ENCODE peak calls at places on chromosome 3, in five cellular contexts. One of them, this sample, is unnamed.

GRCh38 chr3:100737334-100737733 is 28.0 kb downstream of the TFG start:
- DNase-seq in left ventricle myocardium inferior: no peak
- DNase-seq in foreskin fibroblast: no peak
- DNase-seq in CD8-positive, alpha-beta T cell: no peak
- DNase-seq in ovary: no peak
- DNase-seq in this sample: no peak

GRCh38 chr3:159989973-159990846 is 1.6 kb downstream of the IL12A start:
- DNase-seq in left ventricle myocardium inferior: no peak
- DNase-seq in foreskin fibroblast: no peak
- DNase-seq in CD8-positive, alpha-beta T cell: no peak
- DNase-seq in ovary: no peak
- DNase-seq in this sample: no peak

GRCh38 chr3:25142609-25143355 is 285.3 kb upstream of the RARB start:
- DNase-seq in left ventricle myocardium inferior: no peak
- DNase-seq in foreskin fibroblast: no peak
- DNase-seq in CD8-positive, alpha-beta T cell: no peak
- DNase-seq in ovary: no peak
- DNase-seq in this sample: no peak

GRCh38 chr3:159830523-159831151 is 158.0 kb upstream of the IL12A start:
- DNase-seq in left ventricle myocardium inferior: no peak
- DNase-seq in foreskin fibroblast: peak; percentile 51
- DNase-seq in CD8-positive, alpha-beta T cell: no peak
- DNase-seq in ovary: no peak
- DNase-seq in this sample: no peak

GRCh38 chr3:7204848-7205156 is 343.9 kb downstream of the GRM7 start:
- DNase-seq in left ventricle myocardium inferior: no peak
- DNase-seq in foreskin fibroblast: no peak
- DNase-seq in CD8-positive, alpha-beta T cell: no peak
- DNase-seq in ovary: no peak
- DNase-seq in this sample: no peak

GRCh38 chr3:152159328-152159727 is 109.4 kb upstream of the MBNL1 start:
- DNase-seq in left ventricle myocardium inferior: no peak
- DNase-seq in foreskin fibroblast: peak; percentile 79
- DNase-seq in CD8-positive, alpha-beta T cell: no peak
- DNase-seq in ovary: no peak
- DNase-seq in this sample: no peak

GRCh38 chr3:13500133-13500885 is 20.2 kb downstream of the HDAC11 start:
- DNase-seq in left ventricle myocardium inferior: no peak
- DNase-seq in foreskin fibroblast: no peak
- DNase-seq in CD8-positive, alpha-beta T cell: no peak
- DNase-seq in ovary: no peak
- DNase-seq in this sample: no peak

GRCh38 chr3:44984335-44984734 is 8.3 kb downstream of the EXOSC7 start:
- DNase-seq in left ventricle myocardium inferior: no peak
- DNase-seq in foreskin fibroblast: no peak
- DNase-seq in CD8-positive, alpha-beta T cell: no peak
- DNase-seq in ovary: no peak
- DNase-seq in this sample: no peak

GRCh38 chr3:32381922-32382321 is 9.7 kb upstream of the CMTM7 start:
- DNase-seq in left ventricle myocardium inferior: no peak
- DNase-seq in foreskin fibroblast: no peak
- DNase-seq in CD8-positive, alpha-beta T cell: no peak
- DNase-seq in ovary: no peak
- DNase-seq in this sample: no peak

GRCh38 chr3:197222816-197223419 is 75.5 kb downstream of the DLG1 start:
- DNase-seq in left ventricle myocardium inferior: no peak
- DNase-seq in foreskin fibroblast: no peak
- DNase-seq in CD8-positive, alpha-beta T cell: no peak
- DNase-seq in ovary: no peak
- DNase-seq in this sample: no peak

GRCh38 chr3:54772707-54773106 is 155.2 kb downstream of the LRTM1 start:
- DNase-seq in left ventricle myocardium inferior: no peak
- DNase-seq in foreskin fibroblast: no peak
- DNase-seq in CD8-positive, alpha-beta T cell: no peak
- DNase-seq in ovary: no peak
- DNase-seq in this sample: no peak

GRCh38 chr3:196486263-196486662 is 17.3 kb downstream of the RNF168 start:
- DNase-seq in left ventricle myocardium inferior: no peak
- DNase-seq in foreskin fibroblast: no peak
- DNase-seq in CD8-positive, alpha-beta T cell: no peak
- DNase-seq in ovary: no peak
- DNase-seq in this sample: no peak

GRCh38 chr3:178257491-178257890 is 278.7 kb upstream of the KCNMB2 start:
- DNase-seq in left ventricle myocardium inferior: no peak
- DNase-seq in foreskin fibroblast: no peak
- DNase-seq in CD8-positive, alpha-beta T cell: no peak
- DNase-seq in ovary: no peak
- DNase-seq in this sample: no peak

GRCh38 chr3:170909129-170909903 is 879 bp upstream of the EIF5A2 start:
- DNase-seq in left ventricle myocardium inferior: no peak
- DNase-seq in foreskin fibroblast: peak; percentile 89
- DNase-seq in CD8-positive, alpha-beta T cell: no peak
- DNase-seq in ovary: peak; percentile 25
- DNase-seq in this sample: no peak

GRCh38 chr3:135513106-135514063 is 452.1 kb upstream of the PPP2R3A start:
- DNase-seq in left ventricle myocardium inferior: no peak
- DNase-seq in foreskin fibroblast: peak; percentile 81
- DNase-seq in CD8-positive, alpha-beta T cell: no peak
- DNase-seq in ovary: no peak
- DNase-seq in this sample: no peak

GRCh38 chr3:49785565-49786356 is 581 bp downstream of the IP6K1 start:
- DNase-seq in left ventricle myocardium inferior: no peak
- DNase-seq in foreskin fibroblast: no peak
- DNase-seq in CD8-positive, alpha-beta T cell: no peak
- DNase-seq in ovary: no peak
- DNase-seq in this sample: no peak

GRCh38 chr3:173025941-173026340 is 115.1 kb downstream of the SPATA16 start:
- DNase-seq in left ventricle myocardium inferior: no peak
- DNase-seq in foreskin fibroblast: no peak
- DNase-seq in CD8-positive, alpha-beta T cell: no peak
- DNase-seq in ovary: no peak
- DNase-seq in this sample: no peak

GRCh38 chr3:15495461-15496340 is 25.8 kb downstream of the COLQ start:
- DNase-seq in left ventricle myocardium inferior: no peak
- DNase-seq in foreskin fibroblast: no peak
- DNase-seq in CD8-positive, alpha-beta T cell: no peak
- DNase-seq in ovary: no peak
- DNase-seq in this sample: no peak

GRCh38 chr3:56593455-56594158 is 36.6 kb downstream of the CCDC66 start:
- DNase-seq in left ventricle myocardium inferior: no peak
- DNase-seq in foreskin fibroblast: no peak
- DNase-seq in CD8-positive, alpha-beta T cell: peak; percentile 37
- DNase-seq in ovary: no peak
- DNase-seq in this sample: no peak

GRCh38 chr3:65078748-65079147 is 390.9 kb upstream of the ADAMTS9 start:
- DNase-seq in left ventricle myocardium inferior: no peak
- DNase-seq in foreskin fibroblast: no peak
- DNase-seq in CD8-positive, alpha-beta T cell: no peak
- DNase-seq in ovary: no peak
- DNase-seq in this sample: no peak

GRCh38 chr3:16916840-16917239 is 32.1 kb downstream of the PLCL2 start:
- DNase-seq in left ventricle myocardium inferior: no peak
- DNase-seq in foreskin fibroblast: no peak
- DNase-seq in CD8-positive, alpha-beta T cell: no peak
- DNase-seq in ovary: no peak
- DNase-seq in this sample: no peak

GRCh38 chr3:68139897-68140296 is 485.5 kb upstream of the SUCLG2 start:
- DNase-seq in left ventricle myocardium inferior: no peak
- DNase-seq in foreskin fibroblast: no peak
- DNase-seq in CD8-positive, alpha-beta T cell: no peak
- DNase-seq in ovary: no peak
- DNase-seq in this sample: no peak

GRCh38 chr3:185473290-185473815 is 25.5 kb downstream of the TMEM41A start:
- DNase-seq in left ventricle myocardium inferior: no peak
- DNase-seq in foreskin fibroblast: no peak
- DNase-seq in CD8-positive, alpha-beta T cell: no peak
- DNase-seq in ovary: no peak
- DNase-seq in this sample: no peak

GRCh38 chr3:10155123-10155472 is 9.6 kb upstream of the IRAK2 start:
- DNase-seq in left ventricle myocardium inferior: no peak
- DNase-seq in foreskin fibroblast: no peak
- DNase-seq in CD8-positive, alpha-beta T cell: no peak
- DNase-seq in ovary: no peak
- DNase-seq in this sample: no peak

GRCh38 chr3:42066516-42067181 is 24.5 kb upstream of the TRAK1 start:
- DNase-seq in left ventricle myocardium inferior: no peak
- DNase-seq in foreskin fibroblast: no peak
- DNase-seq in CD8-positive, alpha-beta T cell: no peak
- DNase-seq in ovary: no peak
- DNase-seq in this sample: no peak

GRCh38 chr3:196320110-196320509 is 2.1 kb upstream of the DYNLT2B start:
- DNase-seq in left ventricle myocardium inferior: no peak
- DNase-seq in foreskin fibroblast: no peak
- DNase-seq in CD8-positive, alpha-beta T cell: no peak
- DNase-seq in ovary: no peak
- DNase-seq in this sample: no peak

GRCh38 chr3:177948716-177949422 is 587.4 kb upstream of the KCNMB2 start:
- DNase-seq in left ventricle myocardium inferior: no peak
- DNase-seq in foreskin fibroblast: no peak
- DNase-seq in CD8-positive, alpha-beta T cell: no peak
- DNase-seq in ovary: no peak
- DNase-seq in this sample: no peak

GRCh38 chr3:123800352-123800682 is 83.8 kb downstream of the MYLK start:
- DNase-seq in left ventricle myocardium inferior: no peak
- DNase-seq in foreskin fibroblast: no peak
- DNase-seq in CD8-positive, alpha-beta T cell: no peak
- DNase-seq in ovary: no peak
- DNase-seq in this sample: no peak

GRCh38 chr3:96449341-96449740 is 365.1 kb upstream of the EPHA6 start:
- DNase-seq in left ventricle myocardium inferior: no peak
- DNase-seq in foreskin fibroblast: no peak
- DNase-seq in CD8-positive, alpha-beta T cell: no peak
- DNase-seq in ovary: no peak
- DNase-seq in this sample: no peak

GRCh38 chr3:15276028-15276717 is 56.2 kb downstream of the SH3BP5 start:
- DNase-seq in left ventricle myocardium inferior: no peak
- DNase-seq in foreskin fibroblast: no peak
- DNase-seq in CD8-positive, alpha-beta T cell: no peak
- DNase-seq in ovary: no peak
- DNase-seq in this sample: no peak

GRCh38 chr3:58577269-58577821 is at the start of gene FAM107A:
- DNase-seq in left ventricle myocardium inferior: peak; percentile 43
- DNase-seq in foreskin fibroblast: peak; percentile 50
- DNase-seq in CD8-positive, alpha-beta T cell: no peak
- DNase-seq in ovary: peak; percentile 54
- DNase-seq in this sample: no peak
- H3K4me3 ChIP-seq in left ventricle myocardium inferior: peak within 1 kb of the TSS; percentile 69
- H3K4me3 ChIP-seq in foreskin fibroblast: peak within 1 kb of the TSS; percentile 18
- H3K4me3 ChIP-seq in CD8-positive, alpha-beta T cell: no peak within 1 kb of the TSS
- H3K4me3 ChIP-seq in ovary: no peak within 1 kb of the TSS
- H3K4me3 ChIP-seq in this sample: no peak within 1 kb of the TSS

GRCh38 chr3:181756645-181757044 is 44.9 kb downstream of the SOX2 start:
- DNase-seq in left ventricle myocardium inferior: no peak
- DNase-seq in foreskin fibroblast: no peak
- DNase-seq in CD8-positive, alpha-beta T cell: no peak
- DNase-seq in ovary: no peak
- DNase-seq in this sample: no peak

GRCh38 chr3:181752202-181752671 is 40.5 kb downstream of the SOX2 start:
- DNase-seq in left ventricle myocardium inferior: no peak
- DNase-seq in foreskin fibroblast: no peak
- DNase-seq in CD8-positive, alpha-beta T cell: no peak
- DNase-seq in ovary: no peak
- DNase-seq in this sample: no peak

GRCh38 chr3:181761906-181762305 is 50.2 kb downstream of the SOX2 start:
- DNase-seq in left ventricle myocardium inferior: no peak
- DNase-seq in foreskin fibroblast: no peak
- DNase-seq in CD8-positive, alpha-beta T cell: no peak
- DNase-seq in ovary: no peak
- DNase-seq in this sample: no peak

GRCh38 chr3:181757694-181758306 is 46.1 kb downstream of the SOX2 start:
- DNase-seq in left ventricle myocardium inferior: no peak
- DNase-seq in foreskin fibroblast: no peak
- DNase-seq in CD8-positive, alpha-beta T cell: no peak
- DNase-seq in ovary: no peak
- DNase-seq in this sample: no peak

GRCh38 chr3:181755959-181756358 is 44.2 kb downstream of the SOX2 start:
- DNase-seq in left ventricle myocardium inferior: no peak
- DNase-seq in foreskin fibroblast: no peak
- DNase-seq in CD8-positive, alpha-beta T cell: no peak
- DNase-seq in ovary: no peak
- DNase-seq in this sample: no peak
- TF ChIP-seq CTCF in left ventricle myocardium inferior: no peak
- TF ChIP-seq CTCF in foreskin fibroblast: no peak
- TF ChIP-seq CTCF in CD8-positive, alpha-beta T cell: no peak
- TF ChIP-seq CTCF in ovary: no peak
- TF ChIP-seq CTCF in this sample: no peak

GRCh38 chr3:48553886-48554845 is 2.4 kb downstream of the PFKFB4 start:
- DNase-seq in left ventricle myocardium inferior: no peak
- DNase-seq in foreskin fibroblast: no peak
- DNase-seq in CD8-positive, alpha-beta T cell: no peak
- DNase-seq in ovary: no peak
- DNase-seq in this sample: no peak
- H3K4me3 ChIP-seq in left ventricle myocardium inferior: no peak overlapping the region
- H3K4me3 ChIP-seq in foreskin fibroblast: no peak overlapping the region
- H3K4me3 ChIP-seq in CD8-positive, alpha-beta T cell: no peak overlapping the region
- H3K4me3 ChIP-seq in ovary: no peak overlapping the region
- H3K4me3 ChIP-seq in this sample: no peak overlapping the region

GRCh38 chr3:84960581-84960980 is 1.8 kb downstream of the CADM2 start:
- DNase-seq in left ventricle myocardium inferior: no peak
- DNase-seq in foreskin fibroblast: no peak
- DNase-seq in CD8-positive, alpha-beta T cell: no peak
- DNase-seq in ovary: no peak
- DNase-seq in this sample: no peak

GRCh38 chr3:84960994-84961393 is 2.2 kb downstream of the CADM2 start:
- DNase-seq in left ventricle myocardium inferior: no peak
- DNase-seq in foreskin fibroblast: no peak
- DNase-seq in CD8-positive, alpha-beta T cell: no peak
- DNase-seq in ovary: no peak
- DNase-seq in this sample: no peak

GRCh38 chr3:84963137-84963536 is 4.3 kb downstream of the CADM2 start:
- DNase-seq in left ventricle myocardium inferior: no peak
- DNase-seq in foreskin fibroblast: no peak
- DNase-seq in CD8-positive, alpha-beta T cell: no peak
- DNase-seq in ovary: no peak
- DNase-seq in this sample: no peak

GRCh38 chr3:84961492-84962255 is 2.9 kb downstream of the CADM2 start:
- DNase-seq in left ventricle myocardium inferior: no peak
- DNase-seq in foreskin fibroblast: no peak
- DNase-seq in CD8-positive, alpha-beta T cell: no peak
- DNase-seq in ovary: no peak
- DNase-seq in this sample: no peak

DNA sequence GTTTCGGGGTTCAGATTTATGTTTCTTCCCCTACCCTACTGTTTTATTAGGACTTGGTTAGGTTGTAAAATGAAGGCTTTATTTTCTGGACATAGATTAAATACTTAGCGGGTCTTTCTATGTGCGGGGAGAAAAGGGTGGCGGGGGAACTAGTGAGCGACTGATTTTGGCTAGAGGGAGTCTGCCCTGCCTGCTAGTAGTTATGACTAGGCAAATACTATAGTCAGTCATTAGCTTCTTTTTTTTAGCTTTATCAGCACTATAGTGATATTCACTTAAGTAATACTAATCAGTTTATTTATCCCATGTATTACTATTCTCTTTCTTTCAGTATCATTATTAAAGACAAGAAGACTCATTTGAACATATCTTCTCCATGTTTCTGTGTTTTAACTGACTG is 3.7 kb downstream of the CADM2 start:
- DNase-seq in left ventricle myocardium inferior: no peak
- DNase-seq in foreskin fibroblast: no peak
- DNase-seq in CD8-positive, alpha-beta T cell: no peak
- DNase-seq in ovary: no peak
- DNase-seq in this sample: no peak
- TF ChIP-seq CTCF in left ventricle myocardium inferior: no peak
- TF ChIP-seq CTCF in foreskin fibroblast: no peak
- TF ChIP-seq CTCF in CD8-positive, alpha-beta T cell: no peak
- TF ChIP-seq CTCF in ovary: no peak
- TF ChIP-seq CTCF in this sample: no peak